ENCODE peak calls at places on chromosomes 1 and 21, in five cellular contexts. One of them, this sample, is unnamed. For H3K4me1, the result is how much of the 10 kb centered on the place peaks cover.

GRCh38 chr1:74679811-74680210 is 6.2 kb upstream of the ERICH3 start:
- DNase-seq in uterus: no peak
- DNase-seq in body of pancreas: no peak
- DNase-seq in ovary: no peak
- DNase-seq in endothelial cell of umbilical vein: no peak
- DNase-seq in this sample: no peak

GRCh38 chr1:35844826-35845225 is 37.0 kb downstream of the AGO4 start:
- DNase-seq in uterus: no peak
- DNase-seq in body of pancreas: no peak
- DNase-seq in ovary: no peak
- DNase-seq in endothelial cell of umbilical vein: no peak
- DNase-seq in this sample: no peak

GRCh38 chr1:10070206-10070605 is 37.4 kb downstream of the UBE4B start:
- DNase-seq in uterus: no peak
- DNase-seq in body of pancreas: no peak
- DNase-seq in ovary: no peak
- DNase-seq in endothelial cell of umbilical vein: no peak
- DNase-seq in this sample: no peak

GRCh38 chr1:98053471-98054366 is 132.9 kb upstream of the DPYD start:
- DNase-seq in uterus: no peak
- DNase-seq in body of pancreas: peak
- DNase-seq in ovary: peak
- DNase-seq in endothelial cell of umbilical vein: peak
- DNase-seq in this sample: peak

GRCh38 chr1:223074427-223074826 is 68.6 kb downstream of the TLR5 start:
- DNase-seq in uterus: no peak
- DNase-seq in body of pancreas: no peak
- DNase-seq in ovary: no peak
- DNase-seq in endothelial cell of umbilical vein: no peak
- DNase-seq in this sample: no peak

GRCh38 chr1:48665743-48666142 is 110.9 kb downstream of the BEND5 start:
- DNase-seq in uterus: no peak
- DNase-seq in body of pancreas: no peak
- DNase-seq in ovary: no peak
- DNase-seq in endothelial cell of umbilical vein: no peak
- DNase-seq in this sample: no peak

GRCh38 chr1:221331263-221332183 is 410.4 kb downstream of the DUSP10 start:
- DNase-seq in uterus: no peak
- DNase-seq in body of pancreas: no peak
- DNase-seq in ovary: no peak
- DNase-seq in endothelial cell of umbilical vein: no peak
- DNase-seq in this sample: no peak

GRCh38 chr1:228344631-228345072 is 62.0 kb downstream of the TRIM11 start:
- DNase-seq in uterus: peak
- DNase-seq in body of pancreas: peak
- DNase-seq in ovary: peak
- DNase-seq in endothelial cell of umbilical vein: no peak
- DNase-seq in this sample: no peak

GRCh38 chr21:29114765-29115164 is 15.7 kb upstream of the MAP3K7CL start:
- DNase-seq in uterus: no peak
- DNase-seq in body of pancreas: no peak
- DNase-seq in ovary: no peak
- DNase-seq in endothelial cell of umbilical vein: no peak
- DNase-seq in this sample: no peak

GRCh38 chr1:218408942-218409341 is 63.8 kb downstream of the TGFB2 start:
- DNase-seq in uterus: no peak
- DNase-seq in body of pancreas: no peak
- DNase-seq in ovary: no peak
- DNase-seq in endothelial cell of umbilical vein: no peak
- DNase-seq in this sample: no peak

GRCh38 chr21:45322960-45323461 is 35.3 kb upstream of the POFUT2 start:
- DNase-seq in uterus: no peak
- DNase-seq in body of pancreas: peak
- DNase-seq in ovary: peak
- DNase-seq in endothelial cell of umbilical vein: no peak
- DNase-seq in this sample: no peak

GRCh38 chr21:45325206-45326168 is 37.8 kb upstream of the POFUT2 start:
- DNase-seq in uterus: no peak
- DNase-seq in body of pancreas: no peak
- DNase-seq in ovary: peak
- DNase-seq in endothelial cell of umbilical vein: no peak
- DNase-seq in this sample: peak

GRCh38 chr21:45326169-45326833 is 38.6 kb upstream of the POFUT2 start:
- DNase-seq in uterus: no peak
- DNase-seq in body of pancreas: no peak
- DNase-seq in ovary: peak
- DNase-seq in endothelial cell of umbilical vein: no peak
- DNase-seq in this sample: peak

GRCh38 chr21:45323487-45324380 is 36.0 kb upstream of the POFUT2 start:
- DNase-seq in uterus: no peak
- DNase-seq in body of pancreas: no peak
- DNase-seq in ovary: peak
- DNase-seq in endothelial cell of umbilical vein: no peak
- DNase-seq in this sample: no peak

DNA sequence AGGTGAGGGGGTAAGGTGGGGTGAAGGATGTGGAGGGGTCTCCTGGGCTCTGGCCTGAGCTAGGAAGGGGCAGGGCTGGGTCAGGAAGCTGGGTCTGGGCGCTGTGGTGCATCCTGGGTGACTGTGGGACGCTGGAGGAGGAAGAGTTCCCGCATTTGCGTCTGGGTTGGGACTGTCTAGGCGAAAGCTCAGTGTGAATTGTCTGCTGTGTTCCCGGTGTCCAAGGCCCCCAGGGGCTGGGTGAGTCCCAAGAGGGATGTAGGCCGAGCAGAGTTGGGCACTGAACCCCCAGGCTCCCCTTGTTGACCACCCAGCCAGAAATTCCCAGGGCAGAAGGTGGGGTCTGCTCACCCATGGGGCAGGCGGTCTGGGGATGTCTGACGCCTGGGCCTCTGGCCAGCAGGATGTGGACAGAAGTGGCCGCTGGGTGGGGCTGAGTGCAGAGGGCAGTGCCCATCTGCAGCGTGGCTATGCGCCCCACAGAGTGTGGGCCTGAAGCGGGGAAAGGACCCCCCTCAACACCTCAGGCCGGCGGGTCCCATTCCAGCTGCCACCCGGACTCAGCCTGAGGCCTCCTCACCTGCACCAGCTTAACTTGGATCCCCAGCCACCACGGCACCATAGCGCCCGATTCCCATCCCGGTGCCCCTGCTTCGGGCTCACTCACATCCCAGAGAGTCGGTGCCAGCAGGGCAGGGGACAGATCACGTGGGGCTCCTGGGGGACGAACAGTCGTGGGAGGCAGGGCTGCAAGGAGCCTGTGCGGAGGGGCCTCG is 36.9 kb upstream of the POFUT2 start:
- DNase-seq in uterus: no peak
- DNase-seq in body of pancreas: peak
- DNase-seq in ovary: peak
- DNase-seq in endothelial cell of umbilical vein: no peak
- DNase-seq in this sample: peak
- TF ChIP-seq POLR2A in uterus: no peak
- TF ChIP-seq POLR2A in body of pancreas: no peak
- TF ChIP-seq POLR2A in ovary: no peak
- TF ChIP-seq POLR2A in endothelial cell of umbilical vein: no peak
- TF ChIP-seq POLR2A in this sample: no peak

GRCh38 chr21:41926807-41927171 is 27.0 kb downstream of the C2CD2 start:
- DNase-seq in uterus: no peak
- DNase-seq in body of pancreas: no peak
- DNase-seq in ovary: no peak
- DNase-seq in endothelial cell of umbilical vein: no peak
- DNase-seq in this sample: no peak

GRCh38 chr21:41921089-41921819 is 32.6 kb downstream of the C2CD2 start:
- DNase-seq in uterus: no peak
- DNase-seq in body of pancreas: no peak
- DNase-seq in ovary: no peak
- DNase-seq in endothelial cell of umbilical vein: no peak
- DNase-seq in this sample: no peak

GRCh38 chr21:41926068-41926806 is 27.6 kb downstream of the C2CD2 start:
- DNase-seq in uterus: no peak
- DNase-seq in body of pancreas: peak
- DNase-seq in ovary: no peak
- DNase-seq in endothelial cell of umbilical vein: peak
- DNase-seq in this sample: no peak

GRCh38 chr21:41923641-41924342 is 30.0 kb downstream of the C2CD2 start:
- DNase-seq in uterus: no peak
- DNase-seq in body of pancreas: no peak
- DNase-seq in ovary: peak
- DNase-seq in endothelial cell of umbilical vein: no peak
- DNase-seq in this sample: no peak

GRCh38 chr21:41924355-41924754 is 29.5 kb downstream of the C2CD2 start:
- DNase-seq in uterus: no peak
- DNase-seq in body of pancreas: no peak
- DNase-seq in ovary: no peak
- DNase-seq in endothelial cell of umbilical vein: no peak
- DNase-seq in this sample: no peak
- H3K4me1 ChIP-seq in uterus: under half
- H3K4me1 ChIP-seq in body of pancreas: under half
- H3K4me1 ChIP-seq in ovary: under half
- H3K4me1 ChIP-seq in endothelial cell of umbilical vein: under half
- H3K4me1 ChIP-seq in this sample: under half

GRCh38 chr1:41380195-41380594 is 19.0 kb downstream of the FOXO6 start:
- DNase-seq in uterus: no peak
- DNase-seq in body of pancreas: no peak
- DNase-seq in ovary: no peak
- DNase-seq in endothelial cell of umbilical vein: no peak
- DNase-seq in this sample: no peak

GRCh38 chr1:41383094-41383852 is 22.0 kb downstream of the FOXO6 start:
- DNase-seq in uterus: no peak
- DNase-seq in body of pancreas: no peak
- DNase-seq in ovary: peak
- DNase-seq in endothelial cell of umbilical vein: peak
- DNase-seq in this sample: no peak

GRCh38 chr1:41380979-41381690 is 19.9 kb downstream of the FOXO6 start:
- DNase-seq in uterus: peak
- DNase-seq in body of pancreas: peak
- DNase-seq in ovary: peak
- DNase-seq in endothelial cell of umbilical vein: no peak
- DNase-seq in this sample: peak

GRCh38 chr1:41382531-41383090 is 21.4 kb downstream of the FOXO6 start:
- DNase-seq in uterus: peak
- DNase-seq in body of pancreas: peak
- DNase-seq in ovary: peak
- DNase-seq in endothelial cell of umbilical vein: peak
- DNase-seq in this sample: no peak

DNA sequence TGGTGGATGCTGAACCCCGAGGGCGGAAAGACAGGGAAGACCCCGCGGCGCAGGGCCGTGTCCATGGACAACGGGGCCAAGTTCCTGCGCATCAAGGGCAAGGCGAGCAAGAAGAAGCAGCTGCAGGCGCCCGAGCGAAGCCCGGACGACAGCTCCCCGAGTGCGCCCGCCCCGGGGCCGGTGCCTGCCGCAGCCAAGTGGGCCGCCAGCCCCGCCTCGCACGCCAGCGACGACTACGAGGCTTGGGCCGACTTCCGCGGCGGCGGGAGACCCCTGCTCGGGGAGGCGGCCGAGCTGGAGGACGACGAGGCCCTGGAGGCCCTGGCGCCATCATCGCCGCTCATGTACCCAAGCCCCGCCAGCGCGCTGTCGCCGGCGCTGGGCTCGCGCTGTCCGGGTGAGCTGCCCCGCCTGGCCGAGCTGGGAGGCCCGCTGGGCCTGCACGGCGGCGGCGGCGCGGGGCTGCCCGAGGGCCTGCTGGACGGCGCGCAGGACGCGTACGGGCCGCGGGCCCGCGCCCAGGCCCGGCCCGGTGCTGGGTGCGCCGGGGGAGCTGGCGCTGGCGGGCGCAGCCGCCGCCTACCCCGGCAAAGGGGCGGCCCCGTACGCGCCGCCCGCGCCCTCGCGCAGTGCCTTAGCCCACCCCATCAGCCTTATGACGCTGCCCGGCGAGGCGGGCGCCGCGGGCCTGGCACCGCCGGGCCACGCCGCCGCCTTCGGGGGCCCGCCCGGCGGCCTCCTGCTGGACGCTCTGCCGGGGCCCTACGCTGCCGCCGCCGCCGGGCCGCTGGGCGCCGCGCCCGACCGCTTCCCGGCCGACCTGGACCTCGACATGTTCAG is 20.7 kb downstream of the FOXO6 start:
- DNase-seq in uterus: no peak
- DNase-seq in body of pancreas: no peak
- DNase-seq in ovary: peak
- DNase-seq in endothelial cell of umbilical vein: peak
- DNase-seq in this sample: no peak
- TF ChIP-seq POLR2A in uterus: peak
- TF ChIP-seq POLR2A in body of pancreas: no peak
- TF ChIP-seq POLR2A in ovary: peak
- TF ChIP-seq POLR2A in endothelial cell of umbilical vein: peak
- TF ChIP-seq POLR2A in this sample: no peak

GRCh38 chr1:89890085-89890754 is 69.4 kb downstream of the LRRC8D start:
- DNase-seq in uterus: no peak
- DNase-seq in body of pancreas: peak
- DNase-seq in ovary: no peak
- DNase-seq in endothelial cell of umbilical vein: peak
- DNase-seq in this sample: no peak

GRCh38 chr1:89888480-89889335 is 67.9 kb downstream of the LRRC8D start:
- DNase-seq in uterus: no peak
- DNase-seq in body of pancreas: no peak
- DNase-seq in ovary: no peak
- DNase-seq in endothelial cell of umbilical vein: no peak
- DNase-seq in this sample: no peak

GRCh38 chr1:89892816-89893215 is 72.0 kb downstream of the LRRC8D start:
- DNase-seq in uterus: no peak
- DNase-seq in body of pancreas: no peak
- DNase-seq in ovary: no peak
- DNase-seq in endothelial cell of umbilical vein: no peak
- DNase-seq in this sample: no peak

GRCh38 chr1:89887270-89887669 is 66.4 kb downstream of the LRRC8D start:
- DNase-seq in uterus: no peak
- DNase-seq in body of pancreas: no peak
- DNase-seq in ovary: no peak
- DNase-seq in endothelial cell of umbilical vein: no peak
- DNase-seq in this sample: no peak

GRCh38 chr1:89889336-89889640 is 68.5 kb downstream of the LRRC8D start:
- DNase-seq in uterus: no peak
- DNase-seq in body of pancreas: no peak
- DNase-seq in ovary: no peak
- DNase-seq in endothelial cell of umbilical vein: no peak
- DNase-seq in this sample: no peak
- H3K4me1 ChIP-seq in uterus: under half
- H3K4me1 ChIP-seq in body of pancreas: under half
- H3K4me1 ChIP-seq in ovary: under half
- H3K4me1 ChIP-seq in endothelial cell of umbilical vein: half or more
- H3K4me1 ChIP-seq in this sample: under half

This sample was measured in testis.